ENCODE peak calls at places on chromosomes 3 and 15, in four cellular contexts. T, X, A and K are unnamed samples.

GRCh38 chr3:70281663-70282062 is 30.8 kb downstream of the MDFIC2 start:
- DNase-seq in T (no peak), X (no peak), A (no peak), K (peak)

GRCh38 chr3:58998476-58999117 is 51.2 kb downstream of the CFAP20DC start:
- DNase-seq in T (no peak), X (no peak), A (no peak), K (peak)

GRCh38 chr3:177199206-177199765 is 2.0 kb upstream of the TBL1XR1 start:
- DNase-seq in T (no peak), X (no peak), A (no peak), K (no peak)

GRCh38 chr3:132242790-132243189 is 74.4 kb upstream of the ACP3 start:
- DNase-seq in T (no peak), X (no peak), A (no peak), K (no peak)

GRCh38 chr3:148089171-148089570 is 608.5 kb upstream of the AGTR1 start:
- DNase-seq in T (no peak), X (no peak), A (no peak), K (no peak)

GRCh38 chr3:135169651-135170050 is 374.6 kb downstream of the EPHB1 start:
- DNase-seq in T (no peak), X (no peak), A (no peak), K (no peak)

GRCh38 chr15:100114100-100114499 is 227.7 kb downstream of the ADAMTS17 start:
- DNase-seq in T (no peak), X (no peak), A (no peak), K (peak)

GRCh38 chr3:58884457-58884856 is 165.4 kb downstream of the CFAP20DC start:
- DNase-seq in T (no peak), X (no peak), A (no peak), K (no peak)

GRCh38 chr3:30467596-30468238 is 138.7 kb upstream of the TGFBR2 start:
- DNase-seq in T (no peak), X (no peak), A (no peak), K (peak)

GRCh38 chr3:197266331-197266730 is 32.1 kb downstream of the DLG1 start:
- DNase-seq in T (no peak), X (no peak), A (no peak), K (no peak)
- H2BK15ac ChIP-seq in T (no peak), X (no peak), A (no peak), K (no peak)

GRCh38 chr3:156825795-156826143 is 384 bp upstream of the LEKR1 start:
- DNase-seq in T (no peak), X (no peak), A (no peak), K (no peak)
- H2BK12ac ChIP-seq in T (no peak), X (no peak), A (no peak), K (no peak)

GRCh38 chr3:8937064-8938020 is 25.9 kb downstream of the RAD18 start:
- DNase-seq in T (no peak), X (no peak), A (no peak), K (peak)

GRCh38 chr3:8945890-8946590 is 17.2 kb downstream of the RAD18 start:
- DNase-seq in T (no peak), X (no peak), A (no peak), K (no peak)

GRCh38 chr3:8942115-8942514 is 21.2 kb downstream of the RAD18 start:
- DNase-seq in T (no peak), X (no peak), A (no peak), K (no peak)

GRCh38 chr3:8938021-8938420 is 25.3 kb downstream of the RAD18 start:
- DNase-seq in T (no peak), X (no peak), A (no peak), K (peak)

DNA sequence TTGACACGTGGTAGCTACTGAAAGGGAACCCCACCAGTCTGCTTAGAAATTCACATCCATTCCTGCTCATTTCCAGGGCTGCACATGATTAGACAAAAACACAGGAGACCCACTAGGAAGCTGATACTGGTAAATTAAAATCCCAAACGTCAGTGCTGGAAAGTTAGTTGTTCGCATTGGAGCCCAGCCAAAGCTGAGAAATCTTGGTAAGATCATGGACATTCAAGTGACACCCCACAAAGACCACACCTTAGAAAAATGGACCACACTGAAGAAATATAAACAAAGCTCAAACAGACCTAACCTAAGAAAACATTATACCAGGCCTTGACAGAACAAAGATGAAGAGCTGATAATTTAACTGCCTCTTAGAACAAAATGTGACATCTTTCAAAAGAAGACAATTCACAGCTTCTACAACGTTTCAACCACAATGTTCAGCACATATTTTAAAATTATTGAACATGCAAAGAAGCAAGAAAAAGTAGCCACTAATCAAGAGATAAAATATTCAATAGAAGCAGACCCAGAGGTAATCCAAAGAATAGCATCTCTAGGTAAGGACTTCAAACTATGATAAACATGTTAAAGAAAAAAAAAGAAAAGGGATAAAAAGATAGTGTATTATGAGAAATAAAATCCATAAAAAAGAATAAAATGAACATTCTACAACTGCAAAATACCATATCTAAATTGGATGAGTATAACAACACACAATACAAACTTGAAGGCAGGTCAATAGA is 20.4 kb downstream of the RAD18 start:
- DNase-seq in T (no peak), X (no peak), A (no peak), K (no peak)
- H2BK15ac ChIP-seq in T (no peak), X (no peak), A (no peak), K (no peak)

GRCh38 chr3:133455281-133455680 is 55.4 kb downstream of the BFSP2 start:
- DNase-seq in T (no peak), X (no peak), A (no peak), K (no peak)
- H2BK12ac ChIP-seq in T (no peak), X (no peak), A (no peak), K (no peak)